ENCODE peak calls at places on chromosomes 1 and 21, in four cellular contexts. One of them, this sample, is unnamed.

GRCh38 chr1:86068126-86068805 is 88.3 kb downstream of the COL24A1 start:
- DNase-seq in IMR-90: peak; percentile 57
- DNase-seq in K562: no peak
- DNase-seq in endothelial cell of umbilical vein: peak; percentile 68
- DNase-seq in this sample: no peak

GRCh38 chr1:3992103-3992556 is 92.1 kb upstream of the C1orf174 start:
- DNase-seq in IMR-90: peak; percentile 1
- DNase-seq in K562: no peak
- DNase-seq in endothelial cell of umbilical vein: no peak
- DNase-seq in this sample: no peak

GRCh38 chr1:11354893-11355593 is 82.0 kb downstream of the UBIAD1 start:
- DNase-seq in IMR-90: no peak
- DNase-seq in K562: no peak
- DNase-seq in endothelial cell of umbilical vein: no peak
- DNase-seq in this sample: no peak

GRCh38 chr1:87334351-87335174 is 5.9 kb downstream of the LMO4 start:
- DNase-seq in IMR-90: peak; percentile 36
- DNase-seq in K562: peak; percentile 24
- DNase-seq in endothelial cell of umbilical vein: peak; percentile 39
- DNase-seq in this sample: no peak

GRCh38 chr21:33967086-33967571 is 51.5 kb upstream of the ATP5PO start:
- DNase-seq in IMR-90: no peak
- DNase-seq in K562: no peak
- DNase-seq in endothelial cell of umbilical vein: no peak
- DNase-seq in this sample: no peak

GRCh38 chr1:235402457-235403200 is 35.4 kb downstream of the TBCE start:
- DNase-seq in IMR-90: no peak
- DNase-seq in K562: no peak
- DNase-seq in endothelial cell of umbilical vein: peak; percentile 26
- DNase-seq in this sample: no peak

GRCh38 chr1:236951672-236952071 is 52.6 kb downstream of the MT1HL1 start:
- DNase-seq in IMR-90: no peak
- DNase-seq in K562: no peak
- DNase-seq in endothelial cell of umbilical vein: no peak
- DNase-seq in this sample: no peak

GRCh38 chr1:27634982-27635362 is at the start of gene FGR:
- DNase-seq in IMR-90: no peak
- DNase-seq in K562: no peak
- DNase-seq in endothelial cell of umbilical vein: no peak
- DNase-seq in this sample: no peak

GRCh38 chr1:201501812-201502510 is 5.0 kb downstream of the CSRP1 start:
- DNase-seq in IMR-90: no peak
- DNase-seq in K562: no peak
- DNase-seq in endothelial cell of umbilical vein: no peak
- DNase-seq in this sample: no peak

GRCh38 chr1:246597340-246597739 is 31.1 kb downstream of the CNST start:
- DNase-seq in IMR-90: peak; percentile 94
- DNase-seq in K562: no peak
- DNase-seq in endothelial cell of umbilical vein: peak; percentile 92
- DNase-seq in this sample: no peak

GRCh38 chr1:41804176-41804575 is 114.5 kb downstream of the HIVEP3 start:
- DNase-seq in IMR-90: no peak
- DNase-seq in K562: no peak
- DNase-seq in endothelial cell of umbilical vein: no peak
- DNase-seq in this sample: no peak

GRCh38 chr1:32332290-32333079 is 3.5 kb downstream of the MARCKSL1 start:
- DNase-seq in IMR-90: no peak
- DNase-seq in K562: no peak
- DNase-seq in endothelial cell of umbilical vein: no peak
- DNase-seq in this sample: no peak

GRCh38 chr1:18546026-18546425 is 65.3 kb downstream of the KLHDC7A start:
- DNase-seq in IMR-90: no peak
- DNase-seq in K562: no peak
- DNase-seq in endothelial cell of umbilical vein: no peak
- DNase-seq in this sample: no peak

GRCh38 chr1:234977891-234978396 is 150.7 kb downstream of the TOMM20 start:
- DNase-seq in IMR-90: no peak
- DNase-seq in K562: no peak
- DNase-seq in endothelial cell of umbilical vein: peak; percentile 35
- DNase-seq in this sample: no peak

GRCh38 chr1:2091611-2092604 is 41.7 kb downstream of the PRKCZ start:
- DNase-seq in IMR-90: no peak
- DNase-seq in K562: peak; percentile 87
- DNase-seq in endothelial cell of umbilical vein: peak; percentile 13
- DNase-seq in this sample: no peak

GRCh38 chr1:207032528-207033017 is at the start of gene C1orf116:
- DNase-seq in IMR-90: no peak
- DNase-seq in K562: peak; percentile 98
- DNase-seq in endothelial cell of umbilical vein: no peak
- DNase-seq in this sample: peak; percentile 92

GRCh38 chr1:239268941-239269340 is 117.4 kb upstream of the CHRM3 start:
- DNase-seq in IMR-90: no peak
- DNase-seq in K562: no peak
- DNase-seq in endothelial cell of umbilical vein: no peak
- DNase-seq in this sample: no peak
- H3K9me1 ChIP-seq in IMR-90: no peaks in the 10 kb centered on the region
- H3K9me1 ChIP-seq in K562: no peaks in the 10 kb centered on the region
- H3K9me1 ChIP-seq in endothelial cell of umbilical vein: no peaks in the 10 kb centered on the region
- H3K9me1 ChIP-seq in this sample: no peaks in the 10 kb centered on the region

DNA sequence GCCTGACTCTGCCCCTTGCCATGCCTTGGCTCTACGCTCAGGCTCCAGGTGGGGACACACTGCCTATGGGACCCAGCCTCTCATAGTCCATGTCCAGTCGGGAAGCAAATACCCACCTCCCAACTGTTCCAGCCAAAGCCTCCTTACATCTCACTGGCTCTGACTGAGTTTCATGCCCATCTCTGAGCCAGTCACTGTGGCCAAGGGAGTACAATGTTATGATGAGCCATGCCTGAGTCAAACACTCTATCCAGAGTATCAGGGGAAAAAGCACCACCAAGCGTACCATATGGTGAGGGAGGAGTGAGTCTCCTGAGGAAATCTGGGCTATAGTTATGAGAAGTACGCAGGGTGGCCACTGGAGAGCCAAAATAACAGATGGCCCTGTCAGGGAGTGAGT is 236.7 kb upstream of the GJB5 start:
- DNase-seq in IMR-90: no peak
- DNase-seq in K562: no peak
- DNase-seq in endothelial cell of umbilical vein: no peak
- DNase-seq in this sample: no peak
- H3K9me1 ChIP-seq in IMR-90: no peaks in the 10 kb centered on the region
- H3K9me1 ChIP-seq in K562: no peaks in the 10 kb centered on the region
- H3K9me1 ChIP-seq in endothelial cell of umbilical vein: no peaks in the 10 kb centered on the region
- H3K9me1 ChIP-seq in this sample: no peaks in the 10 kb centered on the region

DNA sequence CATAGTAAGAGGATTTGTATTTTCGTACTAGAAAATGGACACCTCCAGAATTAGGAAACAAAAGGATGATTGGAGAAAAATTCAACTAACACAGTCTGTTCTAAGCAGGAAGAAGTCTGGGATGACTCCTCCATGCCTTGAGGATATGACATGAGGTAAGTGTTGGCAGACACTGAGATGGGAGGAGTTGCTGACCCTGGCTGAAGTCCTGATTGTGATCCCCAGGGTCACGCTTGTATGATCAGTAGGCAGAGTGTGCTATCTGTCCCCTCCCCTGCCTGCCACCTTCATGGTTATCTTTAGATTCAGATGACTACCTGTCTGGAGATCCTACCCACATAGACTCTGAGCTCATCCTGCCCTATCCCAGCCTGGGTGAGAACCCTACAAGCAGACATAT is 249.1 kb downstream of the C1orf94 start:
- DNase-seq in IMR-90: no peak
- DNase-seq in K562: no peak
- DNase-seq in endothelial cell of umbilical vein: no peak
- DNase-seq in this sample: no peak
- H3K9me1 ChIP-seq in IMR-90: no peaks in the 10 kb centered on the region
- H3K9me1 ChIP-seq in K562: no peaks in the 10 kb centered on the region
- H3K9me1 ChIP-seq in endothelial cell of umbilical vein: no peaks in the 10 kb centered on the region
- H3K9me1 ChIP-seq in this sample: no peaks in the 10 kb centered on the region

DNA sequence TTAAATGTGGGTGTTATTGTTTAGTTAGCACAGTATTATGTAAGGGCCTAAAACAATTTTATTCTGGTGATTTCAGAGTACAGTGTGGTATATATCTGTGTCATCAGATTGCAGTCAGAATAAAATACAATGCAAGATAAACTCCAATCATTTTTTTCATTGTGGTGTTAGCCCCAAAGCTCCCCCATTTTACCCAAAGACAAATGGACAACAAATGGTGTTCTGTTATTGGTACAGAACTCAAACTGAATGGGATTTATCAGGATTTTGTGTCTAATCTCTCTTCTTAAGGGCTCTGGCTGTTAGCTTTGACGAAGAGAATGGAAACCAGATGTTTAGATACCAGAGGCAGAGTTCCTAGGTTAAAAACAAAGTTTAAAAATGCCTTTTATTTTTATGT is 163.1 kb upstream of the USP25 start:
- DNase-seq in IMR-90: no peak
- DNase-seq in K562: no peak
- DNase-seq in endothelial cell of umbilical vein: no peak
- DNase-seq in this sample: no peak
- H3K9me1 ChIP-seq in IMR-90: no peaks in the 10 kb centered on the region
- H3K9me1 ChIP-seq in K562: no peaks in the 10 kb centered on the region
- H3K9me1 ChIP-seq in endothelial cell of umbilical vein: no peaks in the 10 kb centered on the region
- H3K9me1 ChIP-seq in this sample: no peaks in the 10 kb centered on the region

DNA sequence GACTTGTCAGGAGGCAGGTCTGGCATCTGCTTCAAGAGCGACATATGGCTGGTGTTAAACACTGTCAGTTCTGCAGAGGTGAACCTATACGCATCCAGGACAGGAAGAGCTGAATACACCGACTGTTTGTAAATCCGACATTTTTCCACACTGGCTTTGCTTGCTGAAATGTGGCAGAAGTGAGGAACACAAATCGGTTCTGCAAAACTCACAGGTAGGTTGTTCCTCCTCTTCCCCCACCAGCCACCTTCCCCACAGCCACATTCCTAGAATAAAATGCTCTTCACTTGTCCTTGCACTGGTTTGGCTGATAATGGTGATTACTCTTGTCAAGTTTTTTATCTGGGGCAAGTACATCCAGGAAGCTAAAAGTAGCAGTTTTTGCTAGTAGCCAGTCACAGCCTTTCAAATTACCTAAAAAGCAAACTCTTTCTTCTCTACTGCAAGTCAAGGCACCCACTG is 289.2 kb downstream of the GRIK1 start:
- DNase-seq in IMR-90: no peak
- DNase-seq in K562: no peak
- DNase-seq in endothelial cell of umbilical vein: no peak
- DNase-seq in this sample: no peak
- H3K9me1 ChIP-seq in IMR-90: no peaks in the 10 kb centered on the region
- H3K9me1 ChIP-seq in K562: no peaks in the 10 kb centered on the region
- H3K9me1 ChIP-seq in endothelial cell of umbilical vein: no peaks in the 10 kb centered on the region
- H3K9me1 ChIP-seq in this sample: no peaks in the 10 kb centered on the region

DNA sequence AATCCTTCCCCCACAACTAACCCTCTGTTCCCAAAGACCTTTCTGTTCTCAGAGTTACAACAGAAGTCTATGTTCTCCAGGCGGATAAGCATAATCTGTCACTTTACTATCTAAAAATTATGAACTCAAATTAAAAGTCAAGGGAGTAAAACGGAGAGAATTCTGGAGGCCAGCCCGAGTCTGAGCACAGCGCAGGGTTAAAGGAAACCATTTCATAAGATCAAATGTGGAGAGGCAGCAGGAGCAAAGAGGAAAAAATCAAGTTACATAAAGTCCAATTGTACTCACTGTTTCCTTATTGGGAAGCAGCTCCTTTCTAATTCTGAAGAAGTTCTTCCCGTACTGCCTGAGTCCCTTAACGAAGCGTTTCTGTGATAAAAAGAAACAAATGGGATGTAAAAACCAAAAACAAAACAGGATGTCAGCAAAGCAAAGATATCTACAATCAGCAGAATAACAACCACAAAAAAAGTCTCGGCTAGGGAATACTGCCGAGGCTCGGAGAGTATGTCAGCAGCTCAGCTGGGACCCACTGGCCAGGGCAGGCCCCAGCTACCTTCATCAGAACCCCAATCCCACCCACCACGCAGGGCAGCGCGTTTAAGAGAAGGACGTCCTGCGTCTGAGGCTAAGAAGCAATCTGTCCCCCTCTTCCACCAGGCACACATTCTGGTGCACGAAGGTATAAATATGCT is 104.7 kb downstream of the SLC45A1 start:
- DNase-seq in IMR-90: peak; percentile 30
- DNase-seq in K562: peak; percentile 36
- DNase-seq in endothelial cell of umbilical vein: peak; percentile 70
- DNase-seq in this sample: no peak
- H3K9me1 ChIP-seq in IMR-90: peaks cover 21% of the 10 kb centered on the region
- H3K9me1 ChIP-seq in K562: no peaks in the 10 kb centered on the region
- H3K9me1 ChIP-seq in endothelial cell of umbilical vein: no peaks in the 10 kb centered on the region
- H3K9me1 ChIP-seq in this sample: no peaks in the 10 kb centered on the region

GRCh38 chr1:96596226-96596625 is 125.4 kb upstream of the PTBP2 start:
- DNase-seq in IMR-90: peak; percentile 3
- DNase-seq in K562: peak; percentile 34
- DNase-seq in endothelial cell of umbilical vein: peak; percentile 31
- DNase-seq in this sample: no peak
- H3K9me1 ChIP-seq in IMR-90: no peaks in the 10 kb centered on the region
- H3K9me1 ChIP-seq in K562: no peaks in the 10 kb centered on the region
- H3K9me1 ChIP-seq in endothelial cell of umbilical vein: no peaks in the 10 kb centered on the region
- H3K9me1 ChIP-seq in this sample: no peaks in the 10 kb centered on the region

GRCh38 chr1:167714851-167715652 is 6.7 kb upstream of the MPZL1 start:
- DNase-seq in IMR-90: peak; percentile 83
- DNase-seq in K562: peak; percentile 83
- DNase-seq in endothelial cell of umbilical vein: peak; percentile 93
- DNase-seq in this sample: no peak
- H3K9me1 ChIP-seq in IMR-90: no peaks in the 10 kb centered on the region
- H3K9me1 ChIP-seq in K562: no peaks in the 10 kb centered on the region
- H3K9me1 ChIP-seq in endothelial cell of umbilical vein: no peaks in the 10 kb centered on the region
- H3K9me1 ChIP-seq in this sample: no peaks in the 10 kb centered on the region